ENCODE peak calls at places on chromosomes 6 and 20, in six cellular contexts. B is GM12878, L is prostate gland, S is spleen, T is stomach, Z is H1. A is an unnamed sample.
A peak's percentile ranks its signal among the peaks of the same experiment; 100 is the strongest.

GRCh38 chr6:143967861-143968498 is 40.1 kb downstream of the PLAGL1 start:
- DNase-seq in L (no peak), Z (no peak), S (no peak), B (no peak), T (no peak), A (no peak)

GRCh38 chr6:108888052-108888451 is 39.8 kb downstream of the ARMC2 start:
- DNase-seq in L (no peak), S (no peak), Z (no peak), T (no peak), B (no peak), A (no peak)

GRCh38 chr20:22379472-22379871 is 204.9 kb downstream of the FOXA2 start:
- DNase-seq in S (no peak), L (no peak), Z (no peak), B (no peak), T (no peak), A (no peak)

GRCh38 chr6:32529697-32530429 is at the start of gene HLA-DRB5:
- DNase-seq in T (peak; percentile 34), Z (no peak), L (no peak), S (peak; percentile 83), B (peak; percentile 58), A (peak; percentile 1)

GRCh38 chr6:9455794-9456193 is 959.1 kb downstream of the TFAP2A start:
- DNase-seq in Z (no peak), T (no peak), L (no peak), S (no peak), B (no peak), A (no peak)

GRCh38 chr6:131758920-131759319 is 48.1 kb upstream of the CTAGE9 start:
- DNase-seq in S (no peak), B (no peak), T (no peak), Z (no peak), L (no peak), A (no peak)

GRCh38 chr6:125019873-125020272 is 57.6 kb downstream of the RNF217 start:
- DNase-seq in S (no peak), T (no peak), L (no peak), Z (no peak), B (no peak), A (no peak)

GRCh38 chr6:161367472-161367871 is 93.6 kb upstream of the AGPAT4 start:
- DNase-seq in S (no peak), B (no peak), Z (no peak), L (no peak), T (no peak), A (no peak)

GRCh38 chr6:155195903-155196302 is 67.9 kb upstream of the CLDN20 start:
- DNase-seq in S (no peak), B (no peak), T (no peak), L (no peak), Z (no peak), A (no peak)

GRCh38 chr6:88380083-88380482 is 213.9 kb upstream of the CNR1 start:
- DNase-seq in L (no peak), B (no peak), T (no peak), S (peak; percentile 66), Z (no peak), A (no peak)

GRCh38 chr6:84539122-84539856 is 225.1 kb downstream of the TBX18 start:
- DNase-seq in B (no peak), Z (no peak), L (no peak), S (no peak), T (no peak), A (no peak)

GRCh38 chr6:138959521-138959920 is 28.5 kb downstream of the REPS1 start:
- DNase-seq in T (no peak), L (no peak), B (no peak), Z (no peak), S (no peak), A (no peak)

GRCh38 chr6:166559211-166559610 is 27.3 kb downstream of the RAMACL start:
- DNase-seq in T (no peak), S (no peak), B (no peak), Z (no peak), L (no peak), A (no peak)

GRCh38 chr6:8014947-8015346 is 49.2 kb downstream of the BLOC1S5 start:
- DNase-seq in S (no peak), T (no peak), B (no peak), Z (no peak), L (no peak), A (no peak)

GRCh38 chr6:18388252-18388651 is 1.1 kb downstream of the RNF144B start:
- DNase-seq in Z (no peak), B (no peak), L (no peak), S (no peak), T (no peak), A (no peak)

GRCh38 chr6:139922236-139922635 is 547.8 kb upstream of the CITED2 start:
- DNase-seq in B (no peak), Z (no peak), S (no peak), L (no peak), T (no peak), A (no peak)

GRCh38 chr6:56775498-56776166 is 132.9 kb upstream of the DST start:
- DNase-seq in B (no peak), S (no peak), Z (no peak), T (no peak), L (no peak), A (no peak)

GRCh38 chr6:78465042-78465634 is 402.2 kb upstream of the IRAK1BP1 start:
- DNase-seq in Z (no peak), L (no peak), B (no peak), S (no peak), T (no peak), A (no peak)

GRCh38 chr6:152094992-152095592 is 287.6 kb downstream of the ESR1 start:
- DNase-seq in L (peak; percentile 54), T (peak; percentile 47), Z (peak; percentile 19), S (no peak), B (no peak), A (no peak)

GRCh38 chr6:166258854-166259276 is 49.3 kb downstream of the PRR18 start:
- DNase-seq in B (no peak), L (no peak), Z (no peak), S (peak; percentile 89), T (no peak), A (no peak)

GRCh38 chr6:3921663-3922062 is 72.5 kb downstream of the FAM50B start:
- DNase-seq in Z (no peak), B (no peak), T (no peak), S (no peak), L (no peak), A (no peak)

GRCh38 chr6:116954938-116955337 is 77.9 kb downstream of the RFX6 start:
- DNase-seq in S (no peak), L (no peak), B (no peak), Z (no peak), T (peak; percentile 29), A (no peak)

DNA sequence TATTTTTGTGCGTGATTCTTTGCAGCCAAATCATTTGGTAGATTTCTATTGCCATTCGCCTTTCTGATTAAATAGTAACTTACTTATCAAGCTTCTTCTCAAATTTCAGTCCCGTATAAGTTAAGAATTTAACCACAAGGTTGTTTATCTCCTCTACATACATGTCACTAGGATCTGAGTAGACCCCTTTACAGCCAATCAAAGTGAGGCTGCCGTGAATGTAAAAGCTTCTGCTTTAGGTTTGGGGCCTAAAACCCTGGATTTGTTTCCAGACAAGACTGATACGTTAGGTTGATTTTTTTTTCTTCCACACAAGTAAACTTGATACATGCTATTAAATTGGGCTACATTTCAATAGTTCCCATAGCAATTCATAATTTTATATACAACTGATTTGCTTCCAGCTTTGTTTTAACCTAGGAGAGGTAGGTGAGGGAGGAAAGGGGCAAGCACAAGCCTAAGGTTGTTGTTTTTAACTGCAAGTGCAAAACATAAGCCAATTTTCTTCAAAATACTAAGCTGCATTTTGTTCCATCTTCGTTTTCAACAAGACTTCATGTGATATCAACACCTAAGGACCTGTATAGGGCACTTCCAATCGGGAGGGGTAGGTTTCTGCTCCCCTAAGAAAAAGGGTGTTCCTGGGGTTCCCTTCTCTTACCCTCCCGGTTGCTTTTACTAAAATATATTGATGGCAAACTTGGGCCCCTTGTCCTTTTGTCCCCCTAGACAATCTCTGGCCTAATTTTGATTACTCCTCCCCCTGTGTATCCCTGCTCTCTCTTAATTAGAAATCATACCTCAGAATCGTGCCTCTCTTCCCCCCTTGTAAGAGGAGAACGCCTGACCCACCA is 1.7 kb downstream of the RANBP9 start:
- DNase-seq in L (no peak), B (no peak), S (no peak), Z (no peak), T (no peak), A (no peak)
- TF ChIP-seq POLR2A in L (no peak), B (no peak), S (no peak), Z (no peak), T (no peak), A (no peak)

GRCh38 chr20:43461894-43462293 is 4.2 kb downstream of the SRSF6 start:
- DNase-seq in T (no peak), B (no peak), Z (no peak), L (no peak), S (no peak), A (no peak)
- TF ChIP-seq POLR2AphosphoS5 in T (no peak), B (no peak), Z (no peak), L (no peak), S (no peak), A (no peak)

GRCh38 chr6:11204987-11205386 is 27.5 kb downstream of the NEDD9 start:
- DNase-seq in Z (no peak), S (no peak), L (no peak), B (no peak), T (no peak), A (no peak)

GRCh38 chr6:11207199-11207968 is 25.1 kb downstream of the NEDD9 start:
- DNase-seq in S (no peak), L (peak; percentile 89), Z (no peak), T (peak; percentile 79), B (no peak), A (no peak)

GRCh38 chr6:11208267-11208666 is 24.2 kb downstream of the NEDD9 start:
- DNase-seq in L (no peak), B (no peak), T (no peak), S (no peak), Z (no peak), A (no peak)

GRCh38 chr6:11205721-11206120 is 26.7 kb downstream of the NEDD9 start:
- DNase-seq in Z (no peak), S (no peak), T (no peak), B (no peak), L (no peak), A (no peak)

DNA sequence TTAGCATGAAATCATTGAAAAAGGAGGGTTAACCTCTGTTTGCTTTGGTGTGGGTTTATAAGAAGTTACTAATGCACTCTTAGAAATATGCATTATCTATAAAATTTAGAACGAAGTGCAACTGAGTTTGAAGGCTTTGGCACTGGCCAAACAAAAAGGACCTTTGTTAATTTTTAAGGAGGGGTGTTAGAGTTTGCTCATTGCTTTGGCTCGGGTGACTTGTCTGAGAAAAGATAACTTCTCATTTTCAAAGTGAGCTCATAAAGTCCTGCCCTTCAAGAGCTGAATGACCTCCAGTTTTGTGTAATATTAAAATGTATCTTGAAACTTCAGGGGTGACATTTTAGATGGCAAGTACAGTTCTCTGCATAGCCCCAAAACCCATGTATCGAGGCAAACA is 25.9 kb downstream of the NEDD9 start:
- DNase-seq in L (no peak), Z (no peak), S (no peak), T (no peak), B (no peak), A (no peak)
- TF ChIP-seq POLR2A in L (no peak), Z (no peak), S (no peak), T (no peak), B (no peak), A (no peak)

DNA sequence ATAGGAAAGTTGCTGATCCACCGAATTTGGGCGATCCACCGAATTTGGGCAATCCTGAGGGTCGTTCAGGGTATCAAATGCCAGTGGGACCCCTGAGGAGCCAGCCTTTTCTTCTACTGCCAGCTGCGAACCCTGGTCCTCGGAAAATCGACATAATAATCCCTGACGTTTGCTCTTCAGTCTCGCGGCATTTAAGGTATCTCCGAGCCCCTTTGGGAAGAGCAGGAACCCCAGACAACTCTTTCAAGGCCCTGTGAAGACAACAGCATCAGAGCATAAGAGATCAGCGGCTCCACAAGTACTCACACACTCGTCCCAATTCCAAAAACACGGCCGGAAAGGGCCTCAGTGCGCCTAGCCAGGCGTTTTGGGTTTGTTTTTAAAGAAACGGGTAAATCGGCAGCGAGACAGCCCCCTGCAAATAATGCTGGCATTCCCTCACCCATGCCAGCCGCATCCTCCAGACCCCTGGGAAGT is 998 bp downstream of the SIM1 start:
- DNase-seq in S (no peak), L (no peak), Z (no peak), T (no peak), B (no peak), A (no peak)
- TF ChIP-seq POLR2AphosphoS5 in S (no peak), L (no peak), Z (no peak), T (no peak), B (no peak), A (no peak)

A was measured in GM12891.